ENCODE peak calls at places on chromosome 7, in eight cellular contexts. E, A, X, W, L, F, Q and U are unnamed samples.

GRCh38 chr7:64562621-64563275 is at the start of gene ZNF680:
- DNase-seq in E (peak; percentile 95), A (peak; percentile 98), X (peak; percentile 93), W (peak; percentile 94), L (peak; percentile 82), F (peak; percentile 98), Q (peak; percentile 95), U (peak; percentile 95)

GRCh38 chr7:75737856-75738603 is 711 bp downstream of the HIP1 start:
- DNase-seq in E (peak; percentile 22), A (no peak), X (no peak), W (no peak), L (no peak), F (no peak), Q (no peak), U (no peak)

GRCh38 chr7:594212-594913 is 74.7 kb upstream of the PDGFA start:
- DNase-seq in E (no peak), A (no peak), X (no peak), W (no peak), L (no peak), F (no peak), Q (no peak), U (no peak)

GRCh38 chr7:79298145-79298760 is 155.2 kb downstream of the MAGI2 start:
- DNase-seq in E (no peak), A (peak; percentile 50), X (peak; percentile 84), W (no peak), L (no peak), F (peak; percentile 11), Q (peak; percentile 62), U (peak; percentile 55)

GRCh38 chr7:157293413-157293788 is 43.4 kb upstream of the DNAJB6 start:
- DNase-seq in E (no peak), A (no peak), X (no peak), W (no peak), L (no peak), F (no peak), Q (no peak), U (no peak)

GRCh38 chr7:26863504-26864308 is 684 bp downstream of the SKAP2 start:
- DNase-seq in E (no peak), A (no peak), X (peak; percentile 65), W (no peak), L (peak; percentile 32), F (peak; percentile 7), Q (peak; percentile 45), U (peak; percentile 14)

GRCh38 chr7:134528749-134529148 is 1.4 kb downstream of the AKR1B10 start:
- DNase-seq in E (no peak), A (no peak), X (no peak), W (no peak), L (no peak), F (no peak), Q (no peak), U (no peak)

GRCh38 chr7:129434846-129435318 is 650 bp downstream of the STRIP2 start:
- DNase-seq in E (peak; percentile 7), A (no peak), X (peak; percentile 17), W (peak; percentile 31), L (peak; percentile 26), F (no peak), Q (no peak), U (no peak)

GRCh38 chr7:35261476-35262285 is 7.8 kb upstream of the TBX20 start:
- DNase-seq in E (no peak), A (no peak), X (no peak), W (no peak), L (no peak), F (no peak), Q (no peak), U (no peak)

GRCh38 chr7:123923599-123923998 is 1.4 kb upstream of the SPAM1 start:
- DNase-seq in E (no peak), A (no peak), X (no peak), W (no peak), L (no peak), F (no peak), Q (no peak), U (no peak)
- H3K4me3 ChIP-seq in E (no peak overlapping the region), A (no peak overlapping the region), X (no peak overlapping the region), W (no peak overlapping the region), L (no peak overlapping the region), F (no peak overlapping the region), Q (no peak overlapping the region), U (no peak overlapping the region)

DNA sequence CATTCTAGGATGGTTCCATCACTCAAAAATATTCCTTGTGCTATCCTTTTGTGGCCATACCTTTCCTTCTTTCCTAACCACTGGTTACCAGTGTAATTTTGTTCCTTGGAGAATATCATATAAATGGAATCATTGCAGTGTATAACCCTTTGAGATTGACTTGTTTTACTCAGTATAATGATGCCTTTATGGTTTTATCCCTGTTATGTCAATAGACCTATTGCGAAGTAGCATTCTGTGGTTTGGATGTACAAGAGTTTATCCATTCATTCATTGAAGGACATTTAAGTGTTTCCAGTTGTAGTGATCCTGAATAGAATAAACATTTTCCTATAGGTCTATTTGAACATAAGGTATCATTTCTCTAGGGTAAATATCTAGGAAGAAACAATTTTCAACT is 54.2 kb downstream of the RBM33 start:
- DNase-seq in E (no peak), A (no peak), X (no peak), W (no peak), L (no peak), F (no peak), Q (no peak), U (no peak)
- H3K36me3 ChIP-seq in E (no peaks in the 10 kb centered on the region), A (no peaks in the 10 kb centered on the region), X (peaks cover 2% of the 10 kb centered on the region), W (no peaks in the 10 kb centered on the region), L (peaks cover 5% of the 10 kb centered on the region), F (peaks cover 39% of the 10 kb centered on the region), Q (no peaks in the 10 kb centered on the region), U (peaks cover 29% of the 10 kb centered on the region)

DNA sequence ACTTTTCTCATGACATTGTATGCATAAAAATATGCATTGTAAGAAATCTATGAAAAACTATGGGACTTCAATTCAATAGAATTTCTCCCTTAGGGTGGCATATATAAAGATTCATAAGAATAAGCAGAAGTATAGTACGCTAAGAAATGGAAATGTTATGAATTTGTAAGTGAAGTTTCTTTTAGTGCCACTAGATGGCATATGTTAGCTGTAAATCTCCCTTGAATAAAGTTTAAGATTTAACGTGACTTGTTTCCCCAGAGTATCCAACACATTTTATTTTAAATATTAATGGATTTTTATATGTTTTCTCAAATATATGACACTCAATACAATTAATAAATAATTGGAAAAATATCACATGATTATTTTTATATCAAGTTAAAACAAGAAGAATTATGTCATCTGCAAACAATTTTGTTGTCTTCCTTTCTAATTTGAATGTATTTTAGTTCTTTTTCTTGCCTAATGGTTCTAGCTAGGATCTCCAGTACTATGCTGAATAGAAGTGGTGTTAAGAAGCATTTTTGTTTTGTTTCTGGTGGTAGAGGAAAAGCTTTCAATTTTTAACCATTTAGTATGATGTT is 287.2 kb downstream of the HGF start:
- DNase-seq in E (no peak), A (no peak), X (peak; percentile 73), W (no peak), L (no peak), F (no peak), Q (no peak), U (peak; percentile 46)
- TF ChIP-seq CTCF in E (peak; percentile 56), A (peak; percentile 61), X (peak; percentile 37), W (peak; percentile 9), L (peak; percentile 50), F (peak; percentile 79), Q (peak; percentile 59), U (peak; percentile 71)

DNA sequence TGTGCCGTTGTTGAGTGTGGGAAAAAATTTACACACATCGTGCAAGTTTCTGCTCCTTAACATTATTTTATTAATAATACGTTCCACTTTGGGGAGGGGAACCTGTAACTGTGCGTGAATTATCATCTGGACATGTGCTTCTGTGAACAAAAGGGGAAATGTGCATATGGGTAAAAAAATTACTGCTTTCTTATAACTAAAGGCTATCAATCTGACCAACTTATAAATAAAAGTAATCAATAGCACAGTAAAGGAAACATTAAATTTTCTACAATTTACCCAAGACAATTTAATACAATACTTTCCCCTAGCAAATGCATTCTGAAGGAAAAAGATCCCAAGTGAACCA is 4.5 kb downstream of the TWIST1 start:
- DNase-seq in E (no peak), A (no peak), X (no peak), W (no peak), L (no peak), F (no peak), Q (no peak), U (no peak)
- H3K4me3 ChIP-seq in E (no peak overlapping the region), A (no peak overlapping the region), X (no peak overlapping the region), W (no peak overlapping the region), L (no peak overlapping the region), F (peak overlapping the region; percentile 49), Q (no peak overlapping the region), U (no peak overlapping the region)

DNA sequence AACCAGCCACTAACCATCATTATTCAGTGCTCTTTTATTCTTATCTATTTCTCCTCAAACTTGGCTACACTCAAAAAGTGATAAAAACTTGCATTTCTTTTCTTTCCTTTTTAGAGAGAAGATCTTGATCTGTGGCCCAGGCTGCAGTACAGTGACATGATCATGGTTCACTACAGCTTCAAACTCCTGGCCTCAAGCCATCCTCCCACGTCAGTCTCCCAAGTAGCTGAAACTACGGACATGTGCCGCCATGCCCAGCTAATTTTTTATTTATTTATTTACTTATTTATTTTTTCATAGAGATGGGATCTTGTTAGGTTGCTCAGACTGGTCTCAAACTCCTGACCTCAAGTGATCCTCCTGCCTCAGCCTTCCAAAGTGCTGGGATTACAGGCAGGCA is 24.6 kb upstream of the TMEM248 start:
- DNase-seq in E (no peak), A (no peak), X (no peak), W (no peak), L (no peak), F (no peak), Q (no peak), U (no peak)
- H3K36me3 ChIP-seq in E (no peaks in the 10 kb centered on the region), A (no peaks in the 10 kb centered on the region), X (no peaks in the 10 kb centered on the region), W (no peaks in the 10 kb centered on the region), L (peaks cover 14% of the 10 kb centered on the region), F (peaks cover 13% of the 10 kb centered on the region), Q (no peaks in the 10 kb centered on the region), U (no peaks in the 10 kb centered on the region)

DNA sequence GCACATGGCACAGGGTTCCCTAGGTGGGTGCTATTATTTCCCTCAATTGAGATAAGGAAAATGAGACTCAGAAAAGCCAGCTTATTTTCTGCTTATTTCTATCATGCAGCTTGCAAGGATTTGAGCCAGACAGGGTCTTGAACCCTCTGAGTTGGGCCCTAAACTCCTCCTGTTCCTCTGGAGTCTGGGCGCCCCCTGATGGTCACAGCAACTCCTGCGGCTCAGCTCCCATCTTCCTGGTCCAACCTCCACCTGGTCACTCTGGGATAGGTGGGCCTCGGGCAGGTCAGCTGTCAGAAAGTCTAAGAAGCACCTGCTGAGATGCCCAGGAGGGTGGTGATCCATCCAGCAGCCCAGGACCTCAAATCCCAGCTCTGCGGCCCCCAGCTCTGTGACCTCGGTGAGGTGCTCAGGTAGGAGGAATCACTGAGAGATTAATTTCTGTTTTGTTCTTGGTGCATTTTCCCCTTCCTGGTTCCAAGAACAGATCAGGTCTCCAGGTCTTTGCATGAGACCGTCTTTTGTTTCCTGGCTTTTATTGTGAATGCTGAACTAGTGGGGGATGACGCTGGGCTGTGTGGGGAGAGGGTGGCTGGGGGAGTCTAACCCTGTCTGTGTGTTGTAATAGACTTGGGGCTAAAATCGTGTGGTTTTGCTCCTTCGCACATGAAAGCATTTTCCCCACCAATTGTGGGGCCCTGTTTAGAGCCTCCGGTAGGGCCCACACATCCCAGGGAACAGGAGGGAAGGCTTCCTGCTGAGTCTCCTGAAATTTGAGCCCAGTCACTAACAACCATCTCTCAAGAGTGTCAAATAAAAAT is 32.8 kb downstream of the TMEM130 start:
- DNase-seq in E (peak; percentile 21), A (peak; percentile 64), X (peak; percentile 27), W (peak; percentile 41), L (peak; percentile 32), F (no peak), Q (no peak), U (peak; percentile 54)
- TF ChIP-seq CTCF in E (peak; percentile 44), A (peak; percentile 37), X (peak; percentile 59), W (no peak), L (peak; percentile 85), F (peak; percentile 57), Q (no peak), U (peak; percentile 82)